ENCODE peak calls at places on chromosomes 11 and 22, in eight cellular contexts. U is suprapubic skin, W is transverse colon, X is spleen, Z is HepG2, R is breast epithelium, V is right lobe of liver, A is IMR-90. T is an unnamed sample.
A peak's percentile ranks its signal among the peaks of the same experiment; 100 is the strongest.

GRCh38 chr11:62593434-62594044 is 2.2 kb upstream of the TUT1 start:
- DNase-seq in U (peak; percentile 88), W (peak; percentile 87), X (peak; percentile 92), Z (peak; percentile 59), R (no peak), V (peak; percentile 80), A (peak; percentile 70), T (peak; percentile 68)

GRCh38 chr22:34645375-34645774 is 420.6 kb upstream of the ISX start:
- DNase-seq in U (no peak), W (no peak), X (no peak), Z (peak; percentile 5), R (no peak), V (no peak), A (no peak), T (no peak)

GRCh38 chr22:36790648-36791047 is 14.7 kb upstream of the IFT27 start:
- DNase-seq in U (no peak), W (no peak), X (no peak), Z (no peak), R (no peak), V (no peak), A (no peak), T (no peak)

GRCh38 chr11:111762981-111763643 is 3.1 kb downstream of the PPP2R1B start:
- DNase-seq in U (no peak), W (no peak), X (no peak), Z (no peak), R (no peak), V (no peak), A (peak; percentile 20), T (no peak)

GRCh38 chr11:88377151-88377550 is 39.6 kb upstream of the CTSC start:
- DNase-seq in U (no peak), W (no peak), X (no peak), Z (no peak), R (no peak), V (no peak), A (peak; percentile 67), T (no peak)

GRCh38 chr11:63536669-63537292 is at the start of gene PLAAT4:
- DNase-seq in U (no peak), W (peak; percentile 41), X (no peak), Z (peak; percentile 16), R (no peak), V (peak; percentile 84), A (peak; percentile 58), T (peak; percentile 63)

GRCh38 chr11:113994077-113994954 is 19.4 kb downstream of the HTR3A start:
- DNase-seq in U (no peak), W (no peak), X (peak; percentile 73), Z (no peak), R (no peak), V (no peak), A (no peak), T (peak; percentile 11)

GRCh38 chr22:37230673-37231405 is 13.2 kb downstream of the RAC2 start:
- DNase-seq in U (no peak), W (peak; percentile 47), X (peak; percentile 71), Z (no peak), R (no peak), V (no peak), A (no peak), T (no peak)

GRCh38 chr11:46948378-46949131 is 12.0 kb downstream of the CSTPP1 start:
- DNase-seq in U (no peak), W (peak; percentile 26), X (no peak), Z (no peak), R (no peak), V (no peak), A (peak; percentile 91), T (no peak)

GRCh38 chr11:70661763-70662501 is 263.6 kb downstream of the CTTN start:
- DNase-seq in U (no peak), W (no peak), X (no peak), Z (no peak), R (no peak), V (no peak), A (peak; percentile 43), T (no peak)

GRCh38 chr22:42317691-42318547 is 47.5 kb upstream of the TCF20 start:
- DNase-seq in U (no peak), W (peak; percentile 83), X (no peak), Z (no peak), R (no peak), V (no peak), A (no peak), T (peak; percentile 87)

GRCh38 chr22:30079952-30080533 is at the start of gene HORMAD2:
- DNase-seq in U (no peak), W (peak; percentile 31), X (no peak), Z (no peak), R (no peak), V (peak; percentile 89), A (no peak), T (no peak)

GRCh38 chr22:36853407-36854099 is 7.3 kb upstream of the NCF4 start:
- DNase-seq in U (peak; percentile 86), W (peak; percentile 76), X (peak; percentile 96), Z (peak; percentile 25), R (no peak), V (peak; percentile 77), A (peak; percentile 25), T (peak; percentile 46)

GRCh38 chr11:133993921-133994320 is 37.2 kb upstream of the IGSF9B start:
- DNase-seq in U (no peak), W (no peak), X (no peak), Z (no peak), R (no peak), V (no peak), A (no peak), T (no peak)

GRCh38 chr22:22752556-22753477 is 108.4 kb downstream of the GGTLC2 start:
- DNase-seq in U (no peak), W (no peak), X (no peak), Z (no peak), R (no peak), V (no peak), A (peak; percentile 47), T (no peak)

GRCh38 chr11:75867778-75868374 is 52.9 kb downstream of the UVRAG start:
- DNase-seq in U (no peak), W (no peak), X (no peak), Z (peak; percentile 43), R (no peak), V (no peak), A (peak; percentile 62), T (peak; percentile 32)

GRCh38 chr22:33391298-33391697 is 333.1 kb upstream of the SYN3 start:
- DNase-seq in U (no peak), W (no peak), X (no peak), Z (no peak), R (no peak), V (no peak), A (no peak), T (no peak)

GRCh38 chr11:16881074-16881709 is 133.0 kb downstream of the PLEKHA7 start:
- DNase-seq in U (no peak), W (no peak), X (no peak), Z (no peak), R (no peak), V (no peak), A (peak; percentile 13), T (peak; percentile 95)

GRCh38 chr11:118928870-118929495 is 3.3 kb upstream of the BCL9L start:
- DNase-seq in U (peak; percentile 88), W (no peak), X (peak; percentile 92), Z (peak; percentile 36), R (no peak), V (peak; percentile 84), A (peak; percentile 41), T (peak; percentile 70)

GRCh38 chr11:3106736-3107524 is 49.7 kb upstream of the CARS1 start:
- DNase-seq in U (no peak), W (no peak), X (no peak), Z (no peak), R (peak; percentile 38), V (peak; percentile 27), A (no peak), T (no peak)

GRCh38 chr11:85595285-85595884 is 31.8 kb downstream of the DLG2 start:
- DNase-seq in U (no peak), W (no peak), X (no peak), Z (peak; percentile 38), R (no peak), V (no peak), A (peak; percentile 63), T (no peak)

GRCh38 chr11:55714982-55715888 is 53.2 kb downstream of the OR4C6 start:
- DNase-seq in U (no peak), W (no peak), X (no peak), Z (peak; percentile 6), R (no peak), V (no peak), A (no peak), T (no peak)
- TF ChIP-seq CTCF in U (no peak), W (no peak), X (no peak), Z (peak; percentile 28), R (no peak), V (peak; percentile 16), A (no peak), T (no peak)

DNA sequence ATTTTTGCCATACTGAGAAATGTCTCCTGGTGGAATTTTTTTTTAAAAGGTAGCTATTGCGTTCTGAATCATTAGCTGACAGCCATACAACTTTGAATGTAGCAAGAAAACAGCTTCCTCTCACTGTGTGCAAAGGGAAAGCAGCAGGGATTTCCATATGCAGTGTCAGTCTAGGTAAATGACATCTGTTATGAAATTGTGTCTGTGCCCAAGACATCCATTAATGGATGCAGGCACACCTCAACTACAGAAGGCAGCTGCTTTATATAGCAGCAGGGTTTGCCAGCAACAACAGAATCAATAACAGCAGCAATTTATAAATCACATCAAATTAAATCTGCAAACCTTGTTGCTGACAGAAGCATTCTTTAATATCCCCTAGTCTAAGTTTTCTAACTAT is 745.2 kb upstream of the RAG2 start:
- DNase-seq in U (no peak), W (no peak), X (no peak), Z (no peak), R (no peak), V (no peak), A (no peak), T (no peak)
- TF ChIP-seq POLR2A in U (no peak), W (no peak), X (no peak), Z (no peak), R (no peak), V (no peak), A (no peak), T (no peak)

GRCh38 chr11:60118333-60118732 is 29.9 kb downstream of the MS4A2 start:
- DNase-seq in U (no peak), W (no peak), X (no peak), Z (no peak), R (no peak), V (no peak), A (no peak), T (no peak)
- TF ChIP-seq CTCF in U (no peak), W (no peak), X (no peak), Z (no peak), R (no peak), V (no peak), A (no peak), T (no peak)

DNA sequence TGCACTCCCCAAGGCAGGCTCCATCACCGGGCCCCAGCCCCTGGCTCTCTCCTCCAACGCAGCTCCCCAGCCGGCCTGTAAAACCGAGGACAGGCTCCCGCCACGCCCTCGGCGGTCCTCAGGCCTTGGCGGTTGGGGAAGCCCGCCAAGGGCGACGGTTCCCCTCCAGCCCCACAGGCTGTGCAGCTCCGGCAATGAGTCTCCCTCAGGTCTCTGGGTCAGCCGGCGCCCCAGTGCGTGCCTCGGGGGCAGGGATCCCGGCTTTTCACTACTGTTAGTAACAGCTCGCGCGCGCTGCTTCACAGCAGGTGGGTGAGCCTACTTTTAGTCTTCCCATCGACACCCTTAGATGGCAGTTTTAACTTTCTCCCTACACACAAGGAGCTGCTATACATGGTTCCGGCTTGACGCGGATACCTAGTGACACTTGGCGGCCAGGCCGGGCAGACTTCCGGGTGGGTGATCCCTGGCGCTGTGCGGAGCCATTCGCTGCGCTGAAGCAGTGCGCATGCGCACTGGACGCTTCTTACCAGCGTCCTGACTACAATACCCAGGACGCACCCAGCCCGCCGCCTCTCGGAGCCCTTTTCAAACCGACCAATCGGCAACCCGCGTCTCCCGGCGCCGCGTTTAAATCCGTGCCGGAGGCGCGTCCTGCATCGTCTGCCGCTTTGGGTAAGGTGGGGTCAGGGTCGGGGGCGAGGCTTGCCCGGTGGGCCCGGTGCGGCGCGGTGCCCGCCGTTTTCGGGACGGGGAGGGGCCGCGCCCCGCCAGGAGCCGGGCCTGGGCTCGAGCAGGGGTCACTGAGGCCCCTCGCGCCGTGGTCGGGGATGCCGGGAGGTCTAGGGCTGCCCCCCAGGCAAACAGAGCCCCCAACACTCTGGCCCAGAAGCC is at the start of gene GTSE1:
- DNase-seq in U (peak; percentile 99), W (peak; percentile 98), X (peak; percentile 100), Z (peak; percentile 95), R (peak; percentile 97), V (peak; percentile 99), A (peak; percentile 96), T (peak; percentile 99)
- TF ChIP-seq POLR2A in U (peak; percentile 27), W (peak; percentile 74), X (peak; percentile 31), Z (peak; percentile 49), R (peak; percentile 34), V (peak; percentile 54), A (no peak), T (peak; percentile 67)